ENCODE peak calls at places on chromosomes 7 and 10, in nine cellular contexts. One of them, this sample, is unnamed.

GRCh38 chr10:110504111-110504735 is 6.5 kb downstream of the DUSP5 start:
- DNase-seq in endothelial cell of umbilical vein: peak
- DNase-seq in H1: no peak
- DNase-seq in dorsolateral prefrontal cortex: no peak
- DNase-seq in activated B cell treated with CpG ODN at 0.5 μM for 24 hours: no peak
- DNase-seq in CD4-positive, alpha-beta T cell: peak
- DNase-seq in transverse colon: peak
- DNase-seq in fibroblast of lung: peak
- DNase-seq in astrocyte of the cerebellum: no peak
- DNase-seq in this sample: peak

GRCh38 chr10:90007226-90007625 is 305.8 kb downstream of the KIF20B start:
- DNase-seq in astrocyte of the cerebellum: no peak
- DNase-seq in fibroblast of lung: no peak
- DNase-seq in endothelial cell of umbilical vein: no peak
- DNase-seq in transverse colon: no peak
- DNase-seq in H1: no peak
- DNase-seq in CD4-positive, alpha-beta T cell: no peak
- DNase-seq in dorsolateral prefrontal cortex: no peak
- DNase-seq in activated B cell treated with CpG ODN at 0.5 μM for 24 hours: no peak
- DNase-seq in this sample: no peak

GRCh38 chr7:27100601-27101187 is 1.8 kb downstream of the HOXA2 start:
- DNase-seq in activated B cell treated with CpG ODN at 0.5 μM for 24 hours: no peak
- DNase-seq in H1: no peak
- DNase-seq in dorsolateral prefrontal cortex: no peak
- DNase-seq in astrocyte of the cerebellum: no peak
- DNase-seq in endothelial cell of umbilical vein: peak
- DNase-seq in CD4-positive, alpha-beta T cell: no peak
- DNase-seq in fibroblast of lung: peak
- DNase-seq in transverse colon: no peak
- DNase-seq in this sample: no peak

GRCh38 chr7:128886391-128887168 is 23.9 kb downstream of the ATP6V1F start:
- DNase-seq in H1: no peak
- DNase-seq in endothelial cell of umbilical vein: no peak
- DNase-seq in CD4-positive, alpha-beta T cell: no peak
- DNase-seq in activated B cell treated with CpG ODN at 0.5 μM for 24 hours: no peak
- DNase-seq in fibroblast of lung: no peak
- DNase-seq in astrocyte of the cerebellum: no peak
- DNase-seq in transverse colon: no peak
- DNase-seq in dorsolateral prefrontal cortex: no peak
- DNase-seq in this sample: no peak

GRCh38 chr7:131057524-131058065 is 270.1 kb upstream of the MKLN1 start:
- DNase-seq in dorsolateral prefrontal cortex: no peak
- DNase-seq in endothelial cell of umbilical vein: no peak
- DNase-seq in astrocyte of the cerebellum: no peak
- DNase-seq in transverse colon: no peak
- DNase-seq in CD4-positive, alpha-beta T cell: no peak
- DNase-seq in activated B cell treated with CpG ODN at 0.5 μM for 24 hours: no peak
- DNase-seq in H1: no peak
- DNase-seq in fibroblast of lung: no peak
- DNase-seq in this sample: no peak

GRCh38 chr10:132850896-132851295 is 64.9 kb upstream of the NKX6-2 start:
- DNase-seq in endothelial cell of umbilical vein: no peak
- DNase-seq in CD4-positive, alpha-beta T cell: no peak
- DNase-seq in transverse colon: peak
- DNase-seq in activated B cell treated with CpG ODN at 0.5 μM for 24 hours: no peak
- DNase-seq in dorsolateral prefrontal cortex: peak
- DNase-seq in fibroblast of lung: no peak
- DNase-seq in astrocyte of the cerebellum: no peak
- DNase-seq in H1: no peak
- DNase-seq in this sample: no peak

GRCh38 chr7:50812847-50813475 is 30.3 kb upstream of the GRB10 start:
- DNase-seq in CD4-positive, alpha-beta T cell: no peak
- DNase-seq in activated B cell treated with CpG ODN at 0.5 μM for 24 hours: no peak
- DNase-seq in H1: no peak
- DNase-seq in astrocyte of the cerebellum: no peak
- DNase-seq in transverse colon: peak
- DNase-seq in endothelial cell of umbilical vein: peak
- DNase-seq in dorsolateral prefrontal cortex: no peak
- DNase-seq in fibroblast of lung: peak
- DNase-seq in this sample: no peak

GRCh38 chr10:71790749-71791440 is 17.6 kb upstream of the VSIR start:
- DNase-seq in fibroblast of lung: no peak
- DNase-seq in astrocyte of the cerebellum: no peak
- DNase-seq in CD4-positive, alpha-beta T cell: no peak
- DNase-seq in dorsolateral prefrontal cortex: no peak
- DNase-seq in transverse colon: no peak
- DNase-seq in activated B cell treated with CpG ODN at 0.5 μM for 24 hours: no peak
- DNase-seq in H1: no peak
- DNase-seq in endothelial cell of umbilical vein: no peak
- DNase-seq in this sample: no peak

GRCh38 chr10:60162631-60163030 is 227.0 kb downstream of the ANK3 start:
- DNase-seq in fibroblast of lung: no peak
- DNase-seq in activated B cell treated with CpG ODN at 0.5 μM for 24 hours: no peak
- DNase-seq in CD4-positive, alpha-beta T cell: no peak
- DNase-seq in dorsolateral prefrontal cortex: no peak
- DNase-seq in endothelial cell of umbilical vein: no peak
- DNase-seq in H1: no peak
- DNase-seq in astrocyte of the cerebellum: no peak
- DNase-seq in transverse colon: no peak
- DNase-seq in this sample: no peak

GRCh38 chr10:122232781-122233180 is 38.3 kb upstream of the BTBD16 start:
- DNase-seq in fibroblast of lung: peak
- DNase-seq in astrocyte of the cerebellum: peak
- DNase-seq in CD4-positive, alpha-beta T cell: no peak
- DNase-seq in dorsolateral prefrontal cortex: no peak
- DNase-seq in H1: no peak
- DNase-seq in endothelial cell of umbilical vein: no peak
- DNase-seq in activated B cell treated with CpG ODN at 0.5 μM for 24 hours: no peak
- DNase-seq in transverse colon: no peak
- DNase-seq in this sample: no peak

GRCh38 chr10:68831961-68832455 is 4.7 kb downstream of the STOX1 start:
- DNase-seq in CD4-positive, alpha-beta T cell: no peak
- DNase-seq in activated B cell treated with CpG ODN at 0.5 μM for 24 hours: no peak
- DNase-seq in H1: no peak
- DNase-seq in dorsolateral prefrontal cortex: no peak
- DNase-seq in endothelial cell of umbilical vein: no peak
- DNase-seq in fibroblast of lung: no peak
- DNase-seq in transverse colon: no peak
- DNase-seq in astrocyte of the cerebellum: no peak
- DNase-seq in this sample: no peak

GRCh38 chr10:60778978-60779668 is 845 bp downstream of the CDK1 start:
- DNase-seq in endothelial cell of umbilical vein: peak
- DNase-seq in transverse colon: no peak
- DNase-seq in dorsolateral prefrontal cortex: no peak
- DNase-seq in CD4-positive, alpha-beta T cell: no peak
- DNase-seq in H1: no peak
- DNase-seq in astrocyte of the cerebellum: no peak
- DNase-seq in fibroblast of lung: no peak
- DNase-seq in activated B cell treated with CpG ODN at 0.5 μM for 24 hours: no peak
- DNase-seq in this sample: no peak

GRCh38 chr10:103727991-103728689 is 127.2 kb downstream of the SH3PXD2A start:
- DNase-seq in CD4-positive, alpha-beta T cell: no peak
- DNase-seq in dorsolateral prefrontal cortex: no peak
- DNase-seq in activated B cell treated with CpG ODN at 0.5 μM for 24 hours: no peak
- DNase-seq in astrocyte of the cerebellum: no peak
- DNase-seq in endothelial cell of umbilical vein: no peak
- DNase-seq in H1: no peak
- DNase-seq in fibroblast of lung: no peak
- DNase-seq in transverse colon: no peak
- DNase-seq in this sample: no peak

GRCh38 chr10:18713077-18713476 is 53.8 kb downstream of the ARL5B start:
- DNase-seq in CD4-positive, alpha-beta T cell: no peak
- DNase-seq in dorsolateral prefrontal cortex: no peak
- DNase-seq in fibroblast of lung: peak
- DNase-seq in transverse colon: no peak
- DNase-seq in astrocyte of the cerebellum: peak
- DNase-seq in endothelial cell of umbilical vein: no peak
- DNase-seq in activated B cell treated with CpG ODN at 0.5 μM for 24 hours: no peak
- DNase-seq in H1: no peak
- DNase-seq in this sample: no peak

GRCh38 chr7:30349170-30349569 is 64.8 kb downstream of the ZNRF2 start:
- DNase-seq in transverse colon: no peak
- DNase-seq in dorsolateral prefrontal cortex: no peak
- DNase-seq in activated B cell treated with CpG ODN at 0.5 μM for 24 hours: no peak
- DNase-seq in astrocyte of the cerebellum: no peak
- DNase-seq in CD4-positive, alpha-beta T cell: no peak
- DNase-seq in fibroblast of lung: no peak
- DNase-seq in H1: no peak
- DNase-seq in endothelial cell of umbilical vein: no peak
- DNase-seq in this sample: no peak

GRCh38 chr7:17129218-17129617 is 169.2 kb upstream of the AHR start:
- DNase-seq in H1: no peak
- DNase-seq in transverse colon: no peak
- DNase-seq in astrocyte of the cerebellum: no peak
- DNase-seq in activated B cell treated with CpG ODN at 0.5 μM for 24 hours: no peak
- DNase-seq in CD4-positive, alpha-beta T cell: no peak
- DNase-seq in fibroblast of lung: no peak
- DNase-seq in endothelial cell of umbilical vein: no peak
- DNase-seq in dorsolateral prefrontal cortex: no peak
- DNase-seq in this sample: no peak

GRCh38 chr7:70630647-70631457 is 501.1 kb upstream of the GALNT17 start:
- DNase-seq in astrocyte of the cerebellum: peak
- DNase-seq in CD4-positive, alpha-beta T cell: no peak
- DNase-seq in H1: no peak
- DNase-seq in fibroblast of lung: peak
- DNase-seq in dorsolateral prefrontal cortex: no peak
- DNase-seq in transverse colon: no peak
- DNase-seq in endothelial cell of umbilical vein: no peak
- DNase-seq in activated B cell treated with CpG ODN at 0.5 μM for 24 hours: no peak
- DNase-seq in this sample: no peak

GRCh38 chr10:88233870-88234269 is 349.2 kb downstream of the RNLS start:
- DNase-seq in fibroblast of lung: no peak
- DNase-seq in dorsolateral prefrontal cortex: no peak
- DNase-seq in transverse colon: no peak
- DNase-seq in CD4-positive, alpha-beta T cell: no peak
- DNase-seq in activated B cell treated with CpG ODN at 0.5 μM for 24 hours: no peak
- DNase-seq in H1: no peak
- DNase-seq in endothelial cell of umbilical vein: no peak
- DNase-seq in astrocyte of the cerebellum: no peak
- DNase-seq in this sample: no peak

GRCh38 chr7:107384025-107384424 is 85.8 kb upstream of the GPR22 start:
- DNase-seq in CD4-positive, alpha-beta T cell: no peak
- DNase-seq in transverse colon: no peak
- DNase-seq in activated B cell treated with CpG ODN at 0.5 μM for 24 hours: no peak
- DNase-seq in fibroblast of lung: no peak
- DNase-seq in endothelial cell of umbilical vein: no peak
- DNase-seq in dorsolateral prefrontal cortex: no peak
- DNase-seq in H1: no peak
- DNase-seq in astrocyte of the cerebellum: no peak
- DNase-seq in this sample: no peak
- TF ChIP-seq CTCF in CD4-positive, alpha-beta T cell: no peak
- TF ChIP-seq CTCF in transverse colon: no peak
- TF ChIP-seq CTCF in activated B cell treated with CpG ODN at 0.5 μM for 24 hours: no peak
- TF ChIP-seq CTCF in fibroblast of lung: no peak
- TF ChIP-seq CTCF in endothelial cell of umbilical vein: no peak
- TF ChIP-seq CTCF in dorsolateral prefrontal cortex: no peak
- TF ChIP-seq CTCF in H1: no peak
- TF ChIP-seq CTCF in astrocyte of the cerebellum: no peak
- TF ChIP-seq CTCF in this sample: no peak

DNA sequence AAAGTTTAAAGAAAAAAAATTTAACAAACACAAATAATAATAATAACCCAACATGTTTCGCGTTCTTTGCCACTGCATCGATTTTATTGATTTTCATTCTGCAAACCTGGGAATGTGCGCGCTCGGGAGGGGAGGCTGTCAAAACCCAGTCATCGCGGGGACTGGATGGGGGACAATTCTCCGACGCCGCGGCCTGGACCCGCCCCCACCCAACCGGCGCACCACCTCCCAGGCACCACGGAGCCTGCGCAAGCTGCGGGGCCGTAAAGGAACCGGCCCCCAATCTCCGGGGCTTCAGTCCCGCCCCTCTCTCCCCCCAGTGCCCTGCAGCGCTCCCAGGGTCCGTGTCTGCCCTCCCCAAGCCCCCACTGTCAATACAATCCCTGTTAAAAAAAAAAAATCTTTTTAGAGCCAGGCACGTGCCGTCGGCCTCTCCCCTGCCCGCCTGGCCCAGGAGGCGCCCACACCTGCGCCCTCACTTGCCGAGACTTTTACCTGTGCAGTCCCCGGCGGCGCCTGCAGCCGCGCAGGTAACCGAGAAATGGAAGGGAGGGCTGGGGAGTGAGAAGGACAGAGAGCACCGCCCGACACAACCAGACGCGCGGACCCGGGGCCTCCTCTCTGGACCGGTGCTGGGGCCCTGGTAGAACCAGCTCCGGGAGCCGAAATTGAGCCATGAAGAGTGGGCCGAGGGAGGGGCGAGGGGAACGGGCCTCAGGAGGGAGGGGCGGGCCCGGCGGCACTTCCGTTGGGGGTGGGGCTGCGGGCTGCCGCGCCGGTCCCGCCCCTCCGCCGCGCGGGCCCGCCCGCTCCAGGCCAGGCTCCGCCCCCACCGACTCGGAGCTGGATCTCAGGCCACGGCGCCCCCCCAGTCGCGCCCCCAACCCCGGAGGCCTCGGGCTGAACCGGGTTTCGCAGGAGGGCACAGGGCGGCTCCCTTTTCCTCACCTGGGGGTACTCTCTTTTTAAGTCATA is 7.6 kb upstream of the ZNF503 start:
- DNase-seq in endothelial cell of umbilical vein: no peak
- DNase-seq in dorsolateral prefrontal cortex: no peak
- DNase-seq in H1: no peak
- DNase-seq in activated B cell treated with CpG ODN at 0.5 μM for 24 hours: no peak
- DNase-seq in CD4-positive, alpha-beta T cell: no peak
- DNase-seq in transverse colon: peak
- DNase-seq in astrocyte of the cerebellum: no peak
- DNase-seq in fibroblast of lung: no peak
- DNase-seq in this sample: peak
- TF ChIP-seq CTCF in endothelial cell of umbilical vein: no peak
- TF ChIP-seq CTCF in dorsolateral prefrontal cortex: no peak
- TF ChIP-seq CTCF in H1: no peak
- TF ChIP-seq CTCF in activated B cell treated with CpG ODN at 0.5 μM for 24 hours: no peak
- TF ChIP-seq CTCF in CD4-positive, alpha-beta T cell: no peak
- TF ChIP-seq CTCF in transverse colon: peak
- TF ChIP-seq CTCF in astrocyte of the cerebellum: no peak
- TF ChIP-seq CTCF in fibroblast of lung: no peak
- TF ChIP-seq CTCF in this sample: no peak

DNA sequence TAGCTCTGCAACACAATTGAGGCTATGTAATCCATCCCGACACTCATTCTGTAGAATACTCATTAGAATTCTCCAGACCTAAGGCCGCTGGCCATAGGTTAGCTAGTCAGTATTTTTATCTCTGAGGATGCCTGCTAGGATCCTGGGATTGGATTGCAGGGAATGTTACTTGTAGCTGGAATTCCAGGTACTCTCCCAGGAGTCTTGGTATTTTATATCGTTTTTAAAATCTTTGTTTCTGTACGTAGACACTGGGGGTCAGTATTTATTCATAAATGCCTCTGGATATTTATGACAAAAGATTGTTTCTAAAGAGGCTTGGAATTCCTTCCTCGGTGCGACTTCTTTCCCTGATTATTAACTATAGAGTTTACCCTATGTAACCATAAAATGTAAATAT is 40.1 kb downstream of the BPGM start:
- DNase-seq in activated B cell treated with CpG ODN at 0.5 μM for 24 hours: no peak
- DNase-seq in astrocyte of the cerebellum: no peak
- DNase-seq in transverse colon: no peak
- DNase-seq in CD4-positive, alpha-beta T cell: no peak
- DNase-seq in dorsolateral prefrontal cortex: no peak
- DNase-seq in endothelial cell of umbilical vein: peak
- DNase-seq in H1: no peak
- DNase-seq in fibroblast of lung: peak
- DNase-seq in this sample: no peak
- TF ChIP-seq CTCF in activated B cell treated with CpG ODN at 0.5 μM for 24 hours: no peak
- TF ChIP-seq CTCF in astrocyte of the cerebellum: peak
- TF ChIP-seq CTCF in transverse colon: no peak
- TF ChIP-seq CTCF in CD4-positive, alpha-beta T cell: no peak
- TF ChIP-seq CTCF in dorsolateral prefrontal cortex: peak
- TF ChIP-seq CTCF in endothelial cell of umbilical vein: no peak
- TF ChIP-seq CTCF in H1: no peak
- TF ChIP-seq CTCF in fibroblast of lung: peak
- TF ChIP-seq CTCF in this sample: no peak

GRCh38 chr10:52949899-52950298 is 177.3 kb upstream of the MBL2 start:
- DNase-seq in dorsolateral prefrontal cortex: no peak
- DNase-seq in H1: no peak
- DNase-seq in activated B cell treated with CpG ODN at 0.5 μM for 24 hours: no peak
- DNase-seq in transverse colon: peak
- DNase-seq in astrocyte of the cerebellum: no peak
- DNase-seq in endothelial cell of umbilical vein: no peak
- DNase-seq in fibroblast of lung: no peak
- DNase-seq in CD4-positive, alpha-beta T cell: no peak
- DNase-seq in this sample: no peak
- TF ChIP-seq CTCF in dorsolateral prefrontal cortex: no peak
- TF ChIP-seq CTCF in H1: peak
- TF ChIP-seq CTCF in activated B cell treated with CpG ODN at 0.5 μM for 24 hours: no peak
- TF ChIP-seq CTCF in transverse colon: peak
- TF ChIP-seq CTCF in astrocyte of the cerebellum: no peak
- TF ChIP-seq CTCF in endothelial cell of umbilical vein: no peak
- TF ChIP-seq CTCF in fibroblast of lung: no peak
- TF ChIP-seq CTCF in CD4-positive, alpha-beta T cell: no peak
- TF ChIP-seq CTCF in this sample: no peak

This sample was measured in CD14-positive monocyte.